ENCODE peak calls at places on chromosomes 2 and 18, in five cellular contexts. U is tibial nerve, E is adrenal gland, G is Panc1, J is sigmoid colon. W is an unnamed sample.

GRCh38 chr2:94870392-94871225 is 621 bp upstream of the TEKT4 start:
- DNase-seq in U (no peak), E (no peak), G (no peak), J (no peak), W (peak; percentile 81)

GRCh38 chr2:144694456-144694855 is 174.5 kb upstream of the ZEB2 start:
- DNase-seq in U (no peak), E (no peak), G (no peak), J (no peak), W (no peak)

GRCh38 chr18:37985126-37985525 is 419.5 kb upstream of the CELF4 start:
- DNase-seq in U (no peak), E (no peak), G (no peak), J (no peak), W (no peak)

GRCh38 chr2:119873350-119874013 is 113.8 kb downstream of the PTPN4 start:
- DNase-seq in U (no peak), E (no peak), G (no peak), J (no peak), W (no peak)

GRCh38 chr2:15674637-15675455 is 83.2 kb downstream of the DDX1 start:
- DNase-seq in U (no peak), E (no peak), G (no peak), J (no peak), W (no peak)

GRCh38 chr2:106536490-106536889 is 49.3 kb downstream of the CD8B2 start:
- DNase-seq in U (no peak), E (no peak), G (no peak), J (no peak), W (no peak)

GRCh38 chr2:69221512-69221911 is 165.5 kb downstream of the GFPT1 start:
- DNase-seq in U (no peak), E (no peak), G (no peak), J (no peak), W (no peak)

GRCh38 chr18:24989760-24990547 is 362.0 kb downstream of the ZNF521 start:
- DNase-seq in U (no peak), E (no peak), G (no peak), J (no peak), W (no peak)

GRCh38 chr2:195967336-195967735 is 101.3 kb downstream of the DNAH7 start:
- DNase-seq in U (no peak), E (no peak), G (no peak), J (no peak), W (no peak)

GRCh38 chr18:23136326-23137092 is 1.2 kb downstream of the CABLES1 start:
- DNase-seq in U (peak; percentile 42), E (no peak), G (no peak), J (no peak), W (peak; percentile 46)

GRCh38 chr2:235779444-235779896 is 285.6 kb downstream of the AGAP1 start:
- DNase-seq in U (peak; percentile 53), E (peak; percentile 67), G (peak; percentile 46), J (peak; percentile 79), W (peak; percentile 64)
- TF ChIP-seq CTCF in U (peak; percentile 60), E (peak; percentile 68), G (peak; percentile 95), J (peak; percentile 34), W (peak; percentile 56)

GRCh38 chr2:118835739-118836410 is 11.6 kb downstream of the EN1 start:
- DNase-seq in U (no peak), E (no peak), G (no peak), J (no peak), W (peak; percentile 85)
- H3K27me3 ChIP-seq in U (no peaks in the 10 kb centered on the region), E (peaks cover 89% of the 10 kb centered on the region), G (peaks cover 5% of the 10 kb centered on the region), J (peaks cover 58% of the 10 kb centered on the region), W (no peaks in the 10 kb centered on the region)

GRCh38 chr2:146997945-146998344 is 846.9 kb upstream of the ACVR2A start:
- DNase-seq in U (no peak), E (no peak), G (no peak), J (no peak), W (no peak)
- TF ChIP-seq CTCF in U (no peak), E (no peak), G (no peak), J (no peak), W (no peak)

DNA sequence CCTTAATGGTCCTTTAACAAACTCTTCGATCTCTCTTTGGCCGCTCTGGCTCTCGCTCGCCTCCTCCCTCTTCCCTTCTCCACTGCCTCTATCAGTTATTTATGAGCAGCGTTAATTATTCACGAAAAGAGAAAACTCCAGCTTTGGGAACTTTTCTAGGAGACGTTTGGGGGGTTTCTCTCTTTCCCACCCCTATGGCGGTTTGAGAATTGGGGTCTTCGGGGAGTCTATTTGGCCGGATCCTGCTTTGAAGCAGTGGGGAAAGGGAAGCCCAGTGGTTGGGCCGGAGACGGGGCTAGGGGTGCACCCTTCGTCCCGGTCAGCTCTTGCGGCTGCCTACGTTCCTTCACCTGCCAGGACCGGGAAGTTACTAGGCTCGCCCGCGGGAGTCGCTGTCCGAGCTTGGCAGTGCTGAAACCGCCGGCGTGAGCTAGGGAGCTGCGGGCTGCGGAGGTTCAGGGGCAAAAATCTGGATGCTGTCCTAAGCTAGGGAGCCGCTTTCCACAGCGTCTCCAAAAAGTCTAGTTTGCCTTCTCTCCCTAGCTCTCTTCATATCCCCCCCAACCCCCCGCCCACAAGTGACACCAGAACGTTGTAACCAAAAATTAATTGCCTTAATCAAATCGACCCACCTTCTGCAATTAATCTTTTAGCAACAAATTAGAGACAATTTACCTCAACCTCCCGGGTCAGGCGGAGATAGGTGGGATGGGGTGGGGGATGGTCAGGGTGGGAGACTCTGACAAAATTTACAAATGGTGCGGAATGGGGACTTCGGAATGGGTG is 8.9 kb upstream of the SKOR2 start:
- DNase-seq in U (no peak), E (peak; percentile 28), G (no peak), J (no peak), W (peak; percentile 42)
- H3K27me3 ChIP-seq in U (no peaks in the 10 kb centered on the region), E (peaks cover 81% of the 10 kb centered on the region), G (no peaks in the 10 kb centered on the region), J (peaks cover 29% of the 10 kb centered on the region), W (peaks cover 43% of the 10 kb centered on the region)